ENCODE peak calls at places on chromosomes 3 and 15, in nine cellular contexts. G is dorsolateral prefrontal cortex; J is body of pancreas; K is BJ; Z is MG63; X is coronary artery; Y is AG10803; H is CD8-positive, alpha-beta T cell; C is AG04450. O is an unnamed sample.

GRCh38 chr15:71329509-71330260 is 214.4 kb downstream of the THSD4 start:
- DNase-seq in K (peak; percentile 65), G (no peak), C (no peak), J (no peak), H (no peak), X (no peak), Z (no peak), Y (peak; percentile 36), O (no peak)

GRCh38 chr3:177830411-177830849 is 633.1 kb upstream of the TBL1XR1 start:
- DNase-seq in K (peak; percentile 84), Y (peak; percentile 100), J (no peak), X (no peak), C (no peak), G (no peak), Z (peak; percentile 75), H (no peak), O (no peak)

GRCh38 chr3:116920836-116921596 is 211.4 kb downstream of the TUSC7 start:
- DNase-seq in Y (no peak), H (no peak), G (no peak), K (no peak), C (no peak), X (no peak), J (no peak), Z (no peak), O (no peak)

GRCh38 chr3:131386429-131386926 is 4.9 kb downstream of the NUDT16 start:
- DNase-seq in H (no peak), C (no peak), X (no peak), Y (peak; percentile 18), G (peak; percentile 39), Z (no peak), J (peak; percentile 42), K (no peak), O (no peak)

GRCh38 chr3:29537889-29538609 is 257.2 kb downstream of the RBMS3 start:
- DNase-seq in G (no peak), J (no peak), C (no peak), K (no peak), Y (peak; percentile 75), X (no peak), H (no peak), Z (no peak), O (no peak)

GRCh38 chr15:99187886-99188285 is 61.5 kb downstream of the TTC23 start:
- DNase-seq in Y (no peak), X (no peak), K (no peak), G (no peak), Z (no peak), H (no peak), J (no peak), C (no peak), O (no peak)

GRCh38 chr3:149438981-149439380 is 35.5 kb upstream of the TM4SF4 start:
- DNase-seq in K (no peak), Y (no peak), Z (no peak), H (no peak), J (no peak), G (no peak), X (no peak), C (no peak), O (no peak)

GRCh38 chr15:44788748-44789147 is 52.4 kb downstream of the TRIM69 start:
- DNase-seq in Z (no peak), K (no peak), Y (peak; percentile 6), J (no peak), G (no peak), X (no peak), H (peak; percentile 9), C (no peak), O (no peak)

GRCh38 chr15:46080018-46080417 is 445.2 kb downstream of the SQOR start:
- DNase-seq in G (no peak), H (no peak), Z (no peak), K (peak; percentile 9), J (no peak), Y (peak; percentile 4), X (no peak), C (no peak), O (no peak)

GRCh38 chr3:161305095-161305991 is 66.0 kb downstream of the SPTSSB start:
- DNase-seq in J (no peak), Z (no peak), H (no peak), K (no peak), X (no peak), C (peak; percentile 1), Y (peak; percentile 22), G (no peak), O (no peak)

GRCh38 chr3:68306571-68306970 is 625.8 kb downstream of the TAFA4 start:
- DNase-seq in Z (no peak), C (no peak), Y (no peak), H (no peak), K (no peak), X (no peak), J (no peak), G (no peak), O (no peak)

GRCh38 chr3:126964950-126965349 is 18.0 kb upstream of the PLXNA1 start:
- DNase-seq in J (peak; percentile 1), H (no peak), Z (no peak), G (no peak), K (no peak), Y (no peak), C (no peak), X (no peak), O (no peak)

GRCh38 chr15:65354835-65355172 is 23.0 kb downstream of the IGDCC3 start:
- DNase-seq in X (no peak), J (no peak), G (no peak), Y (no peak), C (no peak), K (no peak), H (no peak), Z (no peak), O (no peak)

GRCh38 chr3:54962200-54962599 is 34.3 kb upstream of the LRTM1 start:
- DNase-seq in C (no peak), H (no peak), K (no peak), X (no peak), Y (no peak), Z (no peak), J (no peak), G (no peak), O (no peak)

GRCh38 chr3:58082047-58082446 is 73.8 kb downstream of the FLNB start:
- DNase-seq in J (no peak), G (peak; percentile 68), H (peak; percentile 6), Z (no peak), X (no peak), C (peak; percentile 53), K (no peak), Y (no peak), O (no peak)

GRCh38 chr3:166282931-166283330 is 445.7 kb upstream of the BCHE start:
- DNase-seq in J (no peak), G (no peak), K (no peak), Z (no peak), H (no peak), Y (no peak), X (no peak), C (no peak), O (no peak)

GRCh38 chr3:24573576-24573975 is 78.9 kb upstream of the THRB start:
- DNase-seq in Y (no peak), Z (no peak), K (no peak), G (no peak), J (no peak), C (no peak), H (no peak), X (no peak), O (no peak)

GRCh38 chr15:63276342-63277043 is 912 bp upstream of the APH1B start:
- DNase-seq in Y (peak; percentile 46), C (no peak), Z (no peak), X (no peak), G (no peak), J (no peak), K (no peak), H (no peak), O (no peak)

GRCh38 chr3:129558076-129558771 is 15.2 kb downstream of the H1-8 start:
- DNase-seq in Y (no peak), K (no peak), G (no peak), C (no peak), Z (no peak), X (no peak), J (no peak), H (no peak), O (no peak)

GRCh38 chr3:142117452-142117851 is 31.9 kb downstream of the TFDP2 start:
- DNase-seq in X (no peak), K (no peak), J (no peak), H (no peak), G (no peak), C (no peak), Z (no peak), Y (no peak), O (no peak)

GRCh38 chr3:62601238-62601856 is 228.0 kb upstream of the FEZF2 start:
- DNase-seq in Y (peak; percentile 68), G (no peak), K (peak; percentile 62), X (no peak), H (no peak), Z (peak; percentile 57), J (no peak), C (no peak), O (no peak)

GRCh38 chr3:159187232-159187631 is 385.4 kb downstream of the MFSD1 start:
- DNase-seq in Y (no peak), X (no peak), Z (no peak), C (no peak), J (peak; percentile 29), K (no peak), G (no peak), H (no peak), O (no peak)

DNA sequence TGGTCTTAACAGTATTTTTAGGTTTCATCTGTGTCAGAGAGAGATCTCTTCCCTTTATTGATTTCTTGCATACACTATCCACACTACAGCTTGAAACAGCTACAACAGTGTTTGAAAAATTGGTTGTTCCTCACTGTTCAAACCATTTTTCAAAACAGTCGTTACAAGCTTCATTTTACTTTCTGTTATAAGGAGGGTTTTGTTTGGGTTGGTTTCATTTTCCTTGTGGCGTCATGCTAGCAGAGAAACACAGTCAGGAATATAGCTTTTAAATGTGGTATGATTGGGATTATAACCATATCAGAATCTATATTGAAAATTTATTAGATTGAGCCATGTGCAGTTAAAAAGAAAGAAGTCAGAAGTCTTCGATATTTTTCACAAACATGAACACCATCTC is 400.6 kb downstream of the ZBTB20 start:
- DNase-seq in G (no peak), C (no peak), K (no peak), H (no peak), X (no peak), Z (no peak), J (no peak), Y (no peak), O (no peak)
- H3K4me3 ChIP-seq in G (peak overlapping the region; percentile 32), C (no peak overlapping the region), K (peak overlapping the region; percentile 23), H (no peak overlapping the region), X (peak overlapping the region; percentile 34), Z (peak overlapping the region; percentile 38), J (no peak overlapping the region), Y (peak overlapping the region; percentile 37), O (no peak overlapping the region)

GRCh38 chr3:69785769-69786311 is 46.6 kb downstream of the MITF start:
- DNase-seq in X (no peak), C (no peak), Y (no peak), Z (no peak), K (no peak), H (no peak), J (no peak), G (no peak), O (no peak)
- H3K4me3 ChIP-seq in X (no peak overlapping the region), C (no peak overlapping the region), Y (no peak overlapping the region), Z (no peak overlapping the region), K (no peak overlapping the region), H (no peak overlapping the region), J (no peak overlapping the region), G (no peak overlapping the region), O (no peak overlapping the region)

GRCh38 chr3:172708905-172709775 is 1.7 kb downstream of the NCEH1 start:
- DNase-seq in J (no peak), Y (no peak), C (no peak), H (no peak), Z (no peak), G (no peak), X (no peak), K (no peak), O (no peak)
- H3K4me3 ChIP-seq in J (peak overlapping the region; percentile 81), Y (peak overlapping the region; percentile 95), C (peak overlapping the region; percentile 95), H (no peak overlapping the region), Z (peak overlapping the region; percentile 77), G (peak overlapping the region; percentile 90), X (peak overlapping the region; percentile 21), K (peak overlapping the region; percentile 78), O (no peak overlapping the region)

GRCh38 chr15:69317392-69317841 is 18.7 kb downstream of the PAQR5 start:
- DNase-seq in Z (no peak), H (no peak), J (peak; percentile 21), Y (no peak), G (no peak), K (no peak), X (no peak), C (no peak), O (no peak)
- H3K4me3 ChIP-seq in Z (no peak overlapping the region), H (no peak overlapping the region), J (no peak overlapping the region), Y (no peak overlapping the region), G (no peak overlapping the region), K (no peak overlapping the region), X (no peak overlapping the region), C (no peak overlapping the region), O (no peak overlapping the region)

O was measured in GM12864.